ENCODE peak calls at places on chromosomes 13 and 19, in five cellular contexts. A is pancreas, D is colonic mucosa, Q is fibroblast of the aortic adventitia, B is uterus. X is an unnamed sample.

GRCh38 chr19:7333198-7334118 is 15.3 kb upstream of the ARHGEF18 start:
- DNase-seq in D (no peak), Q (peak; percentile 30), A (no peak), B (no peak), X (no peak)

GRCh38 chr19:58218899-58219298 is 9.8 kb upstream of the ZNF544 start:
- DNase-seq in B (no peak), Q (no peak), A (no peak), D (no peak), X (no peak)

GRCh38 chr19:510606-511100 is 3.4 kb downstream of the TPGS1 start:
- DNase-seq in D (peak; percentile 88), B (peak; percentile 68), Q (peak; percentile 76), A (peak; percentile 88), X (peak; percentile 78)

GRCh38 chr13:79434578-79434977 is 28.5 kb upstream of the RBM26 start:
- DNase-seq in Q (peak; percentile 76), D (no peak), A (no peak), B (no peak), X (no peak)

GRCh38 chr19:6264077-6264445 is 15.7 kb downstream of the MLLT1 start:
- DNase-seq in D (no peak), B (no peak), Q (no peak), A (no peak), X (no peak)

GRCh38 chr19:58279042-58279924 is 528 bp downstream of the ZNF8 start:
- DNase-seq in B (peak; percentile 66), A (peak; percentile 88), D (peak; percentile 78), Q (peak; percentile 74), X (peak; percentile 65)

GRCh38 chr13:113920606-113921306 is 53.1 kb downstream of the C13orf46 start:
- DNase-seq in D (no peak), Q (no peak), B (no peak), A (no peak), X (no peak)

GRCh38 chr13:107734891-107735620 is 480.3 kb downstream of the LIG4 start:
- DNase-seq in A (no peak), B (no peak), Q (no peak), D (no peak), X (no peak)

GRCh38 chr19:38932425-38933179 is 1.9 kb downstream of the MRPS12 start:
- DNase-seq in A (peak; percentile 81), B (no peak), D (no peak), Q (peak; percentile 44), X (no peak)

GRCh38 chr19:12834418-12834943 is at the start of gene RTBDN:
- DNase-seq in B (no peak), Q (no peak), A (no peak), D (no peak), X (no peak)

GRCh38 chr19:34675250-34675649 is 1.7 kb downstream of the SCGB2B2 start:
- DNase-seq in D (no peak), A (no peak), Q (no peak), B (no peak), X (no peak)

DNA sequence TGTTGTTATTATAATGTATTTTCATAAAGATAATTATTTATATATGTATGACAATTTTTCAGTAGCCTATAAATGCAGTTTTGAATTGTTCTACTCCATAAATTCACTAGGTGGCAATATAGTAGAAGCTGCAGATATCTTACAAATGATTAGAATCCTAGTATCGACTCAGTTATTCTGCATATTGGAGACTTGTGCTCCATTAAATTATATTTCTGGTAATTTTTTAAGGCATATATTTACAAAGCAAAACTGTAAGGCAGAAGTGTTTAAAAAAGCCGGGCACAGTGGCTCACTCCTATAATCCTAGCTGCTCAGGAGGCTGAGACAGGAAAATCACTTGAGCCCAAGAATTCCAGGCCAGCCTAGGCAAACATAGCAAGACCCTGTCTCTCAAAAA is 58.7 kb downstream of the DPY19L3 start:
- DNase-seq in Q (peak; percentile 26), B (no peak), D (no peak), A (no peak), X (no peak)
- TF ChIP-seq CTCF in Q (peak; percentile 37), B (no peak), D (no peak), A (no peak), X (no peak)

GRCh38 chr13:27245610-27246009 is 5.7 kb upstream of the RPL21 start:
- DNase-seq in B (no peak), A (no peak), Q (no peak), D (no peak), X (no peak)

DNA sequence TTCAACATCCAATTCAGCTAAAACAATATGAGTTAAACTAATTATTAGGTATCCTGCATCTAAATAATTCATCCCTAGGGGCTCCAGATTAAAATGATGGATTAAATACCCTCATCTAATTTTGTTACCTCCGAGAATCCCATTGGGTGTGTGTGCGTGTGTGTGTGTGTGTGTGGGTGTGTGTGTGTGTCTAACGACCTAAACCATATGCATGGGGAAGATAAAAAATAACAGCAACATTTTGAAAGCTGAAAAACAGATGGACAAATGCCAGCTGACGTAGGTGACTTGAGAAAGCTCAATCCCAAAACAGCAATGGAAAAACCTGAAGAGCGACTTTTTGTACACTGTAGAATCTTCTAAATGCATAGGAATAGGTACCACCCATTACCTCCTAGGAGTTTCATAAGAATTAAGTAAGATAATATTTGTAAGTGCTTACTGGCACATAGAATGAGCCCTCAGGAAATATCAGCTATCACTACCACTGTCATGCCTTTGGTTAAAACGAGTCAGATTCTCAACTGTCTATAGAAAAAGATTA is 8.6 kb upstream of the RPL21 start:
- DNase-seq in A (no peak), B (no peak), D (no peak), Q (no peak), X (no peak)
- TF ChIP-seq CTCF in A (no peak), B (no peak), D (no peak), Q (no peak), X (no peak)

DNA sequence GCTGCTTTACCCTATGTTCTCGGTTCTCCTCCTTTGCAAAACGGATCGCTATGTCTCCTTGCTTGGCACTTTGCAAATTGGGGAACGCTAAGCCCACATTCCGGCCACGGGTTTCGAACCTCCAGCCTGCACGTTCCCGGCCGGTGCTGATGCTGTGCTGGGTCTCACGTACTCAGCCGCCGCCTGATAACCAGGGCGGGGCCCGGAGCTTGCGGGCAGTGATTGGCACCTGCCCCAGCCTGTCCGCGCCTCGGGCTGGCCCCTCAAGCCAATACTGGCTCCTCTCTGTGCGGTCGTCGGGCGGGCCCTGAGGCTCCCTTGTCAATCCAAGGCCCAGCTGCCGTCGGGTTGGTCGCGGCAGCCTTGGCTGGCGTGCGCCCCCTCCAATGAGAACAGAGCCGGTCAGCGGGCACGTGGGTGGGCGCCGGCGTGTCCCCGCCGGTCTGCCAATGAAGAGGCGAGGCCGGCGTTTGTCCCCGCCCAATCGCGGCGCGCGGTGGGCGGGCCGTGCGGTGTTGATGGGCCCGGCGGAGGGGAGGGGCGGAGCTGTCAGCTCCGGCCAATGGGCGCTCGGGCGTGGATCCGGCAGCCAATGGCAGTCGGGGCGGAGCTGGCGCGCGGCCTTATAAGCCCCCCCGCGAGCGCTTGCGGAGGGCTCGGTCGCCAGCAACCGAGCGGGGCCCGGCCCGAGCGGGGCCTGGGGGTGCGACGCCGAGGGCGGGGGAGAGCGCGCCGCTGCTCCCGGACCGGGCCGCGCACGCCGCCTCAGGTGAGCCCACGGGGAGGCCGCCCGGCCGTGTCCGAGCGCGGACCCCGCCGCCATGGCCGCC is at the start of gene KDM4B:
- DNase-seq in D (peak; percentile 99), A (peak; percentile 100), Q (peak; percentile 99), B (peak; percentile 99), X (peak; percentile 99)
- TF ChIP-seq CTCF in D (no peak), A (no peak), Q (no peak), B (peak; percentile 20), X (no peak)

GRCh38 chr19:3782903-3783302 is 3.3 kb downstream of the MATK start:
- DNase-seq in D (no peak), Q (no peak), B (no peak), A (no peak), X (no peak)

GRCh38 chr19:3785464-3785937 is 680 bp downstream of the MATK start:
- DNase-seq in D (no peak), Q (no peak), B (no peak), A (no peak), X (no peak)

GRCh38 chr19:3784607-3785463 is 1.3 kb downstream of the MATK start:
- DNase-seq in D (no peak), A (no peak), Q (no peak), B (no peak), X (no peak)

GRCh38 chr19:3782330-3782729 is 3.9 kb downstream of the MATK start:
- DNase-seq in B (no peak), A (no peak), D (no peak), Q (no peak), X (no peak)

GRCh38 chr19:3783660-3784584 is 2.3 kb downstream of the MATK start:
- DNase-seq in B (no peak), A (no peak), Q (no peak), D (no peak), X (no peak)
- TF ChIP-seq CTCF in B (no peak), A (no peak), Q (no peak), D (peak; percentile 28), X (no peak)

GRCh38 chr13:42873081-42873480 is 91.7 kb downstream of the FAM216B start:
- DNase-seq in D (no peak), Q (no peak), A (no peak), B (no peak), X (no peak)

GRCh38 chr13:42876810-42877550 is 95.6 kb downstream of the FAM216B start:
- DNase-seq in A (no peak), B (no peak), Q (peak; percentile 84), D (no peak), X (no peak)

GRCh38 chr13:42876270-42876714 is 94.9 kb downstream of the FAM216B start:
- DNase-seq in D (no peak), A (no peak), Q (no peak), B (no peak), X (no peak)

GRCh38 chr13:42878721-42879120 is 97.3 kb downstream of the FAM216B start:
- DNase-seq in A (no peak), Q (peak; percentile 67), B (no peak), D (no peak), X (no peak)

GRCh38 chr13:42875448-42876269 is 94.3 kb downstream of the FAM216B start:
- DNase-seq in A (no peak), Q (peak; percentile 61), B (no peak), D (no peak), X (no peak)
- TF ChIP-seq CTCF in A (no peak), Q (peak; percentile 47), B (no peak), D (no peak), X (no peak)